ENCODE peak calls at places on chromosomes 5 and 9, in four cellular contexts. W is mesendoderm, J is trophoblast cell, F is H1. V is an unnamed sample.
A peak's percentile ranks its signal among the peaks of the same experiment; 100 is the strongest.

GRCh38 chr5:180027449-180028089 is 44.0 kb downstream of the RNF130 start:
- DNase-seq in F (no peak), W (no peak), J (no peak), V (no peak)

GRCh38 chr5:10352404-10353240 is 873 bp upstream of the MARCHF6 start:
- DNase-seq in W (peak; percentile 75), J (peak; percentile 53), F (no peak), V (no peak)

GRCh38 chr5:164958688-164959087 is 1453.3 kb downstream of the MAT2B start:
- DNase-seq in J (no peak), F (no peak), W (no peak), V (no peak)

GRCh38 chr9:123262338-123262737 is 6.0 kb downstream of the STRBP start:
- DNase-seq in J (peak; percentile 54), W (no peak), F (no peak), V (no peak)

GRCh38 chr9:126591083-126591482 is 22.6 kb upstream of the LMX1B start:
- DNase-seq in W (peak; percentile 61), F (no peak), J (no peak), V (no peak)

GRCh38 chr9:122453677-122454135 is 24.0 kb downstream of the OR1J1 start:
- DNase-seq in F (no peak), W (no peak), J (no peak), V (no peak)

GRCh38 chr9:124208571-124208970 is 49.2 kb upstream of the NEK6 start:
- DNase-seq in W (no peak), J (no peak), F (no peak), V (no peak)

GRCh38 chr5:127826011-127826410 is 122.8 kb downstream of the CCDC192 start:
- DNase-seq in F (no peak), W (no peak), J (no peak), V (no peak)

GRCh38 chr9:108972186-108972585 is 38.0 kb downstream of the ABITRAM start:
- DNase-seq in F (no peak), J (no peak), W (no peak), V (no peak)

GRCh38 chr9:130770679-130771442 is 64.2 kb upstream of the ABL1 start:
- DNase-seq in J (peak; percentile 78), F (no peak), W (peak; percentile 75), V (no peak)

GRCh38 chr5:159324986-159325385 is 5.3 kb downstream of the IL12B start:
- DNase-seq in J (no peak), W (no peak), F (no peak), V (no peak)

GRCh38 chr5:139863855-139864558 is 68.4 kb downstream of the PSD2 start:
- DNase-seq in J (peak; percentile 72), W (peak; percentile 65), F (no peak), V (peak; percentile 70)

GRCh38 chr9:111659706-111660105 is 1.7 kb upstream of the GNG10 start:
- DNase-seq in J (no peak), F (no peak), W (no peak), V (no peak)

GRCh38 chr9:128333368-128333969 is 6.9 kb upstream of the SLC27A4 start:
- DNase-seq in J (no peak), W (no peak), F (no peak), V (no peak)

GRCh38 chr5:141512390-141513020 is 23.6 kb downstream of the PCDHGC5 start:
- DNase-seq in F (peak; percentile 93), J (peak; percentile 89), W (peak; percentile 97), V (peak; percentile 97)

GRCh38 chr5:80055491-80056170 is 20.5 kb downstream of the THBS4 start:
- DNase-seq in J (peak; percentile 3), W (peak; percentile 16), F (peak; percentile 9), V (peak; percentile 68)

GRCh38 chr5:32625106-32625505 is 39.7 kb downstream of the SUB1 start:
- DNase-seq in J (no peak), F (no peak), W (no peak), V (no peak)

GRCh38 chr9:78644359-78644758 is 347.4 kb downstream of the PSAT1 start:
- DNase-seq in J (no peak), W (no peak), F (no peak), V (no peak)

GRCh38 chr5:150613991-150614650 is 26.3 kb upstream of the SYNPO start:
- DNase-seq in W (no peak), J (no peak), F (no peak), V (no peak)

GRCh38 chr5:168438349-168438748 is 47.9 kb upstream of the RARS1 start:
- DNase-seq in F (no peak), W (no peak), J (no peak), V (no peak)

GRCh38 chr5:91955610-91956009 is 572.5 kb upstream of the ARRDC3 start:
- DNase-seq in F (no peak), J (no peak), W (peak; percentile 43), V (no peak)

GRCh38 chr9:115642285-115642684 is 511.3 kb upstream of the PAPPA start:
- DNase-seq in F (no peak), J (no peak), W (no peak), V (no peak)

GRCh38 chr5:58184910-58185309 is 275.0 kb downstream of the PLK2 start:
- DNase-seq in F (no peak), J (peak; percentile 29), W (no peak), V (no peak)

GRCh38 chr9:69076550-69076949 is 41.0 kb downstream of the FXN start:
- DNase-seq in J (no peak), F (no peak), W (no peak), V (no peak)

GRCh38 chr9:91207889-91208651 is 153.6 kb downstream of the AUH start:
- DNase-seq in J (peak; percentile 74), W (no peak), F (no peak), V (no peak)

GRCh38 chr5:3352711-3353110 is 242.9 kb upstream of the IRX1 start:
- DNase-seq in F (no peak), W (no peak), J (no peak), V (peak; percentile 11)

GRCh38 chr9:114154597-114155102 is 687 bp upstream of the COL27A1 start:
- DNase-seq in F (no peak), J (no peak), W (no peak), V (no peak)

GRCh38 chr5:43553381-43553780 is 3.5 kb downstream of the PAIP1 start:
- DNase-seq in F (no peak), W (peak; percentile 60), J (no peak), V (no peak)

GRCh38 chr5:43556857-43557593 is at the start of gene PAIP1:
- DNase-seq in F (no peak), W (peak; percentile 94), J (peak; percentile 94), V (peak; percentile 81)

GRCh38 chr5:43560128-43560527 is 3.3 kb upstream of the PAIP1 start:
- DNase-seq in W (no peak), J (no peak), F (no peak), V (no peak)

GRCh38 chr5:43554497-43554896 is 2.4 kb downstream of the PAIP1 start:
- DNase-seq in F (no peak), J (no peak), W (no peak), V (no peak)

DNA sequence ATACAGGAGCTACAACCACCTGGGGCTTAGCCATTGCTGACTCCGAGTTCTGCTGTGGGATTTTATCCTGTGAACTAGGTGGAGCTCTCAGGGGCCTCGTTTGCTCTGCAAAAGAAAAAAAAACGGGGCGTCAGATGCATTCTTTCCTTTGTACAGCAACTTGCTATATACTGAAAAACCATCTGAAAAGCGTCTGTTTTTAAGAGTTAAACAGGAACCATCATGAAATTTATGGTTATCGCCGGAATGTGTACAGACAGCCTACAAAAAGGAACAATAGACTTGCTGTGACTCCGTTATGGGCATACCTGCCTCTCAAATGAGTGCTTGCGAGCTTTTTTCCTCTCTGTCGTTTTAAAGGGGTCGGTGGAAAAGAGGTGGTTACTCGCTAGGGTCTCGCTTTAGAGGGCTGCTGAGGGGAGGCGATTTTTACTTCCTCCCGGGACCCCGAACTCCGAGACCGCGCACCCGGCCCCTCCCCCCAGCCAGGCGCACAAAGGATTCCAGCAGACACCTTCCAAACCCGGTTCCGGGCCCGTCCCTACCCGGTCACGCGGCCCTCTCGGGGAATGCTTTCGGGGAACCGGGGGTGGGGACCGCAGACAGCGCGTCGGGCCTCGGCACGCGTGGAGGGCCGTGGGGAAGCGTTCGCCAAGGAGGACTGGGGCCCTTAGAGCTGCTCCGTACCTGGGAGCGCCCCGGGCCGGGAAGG is 826 bp downstream of the PAIP1 start:
- DNase-seq in F (no peak), J (peak; percentile 35), W (peak; percentile 75), V (peak; percentile 68)
- H3K4ac ChIP-seq in F (peak overlapping the region; percentile 36), J (peak overlapping the region; percentile 100), W (peak overlapping the region; percentile 95), V (peak overlapping the region; percentile 99)

DNA sequence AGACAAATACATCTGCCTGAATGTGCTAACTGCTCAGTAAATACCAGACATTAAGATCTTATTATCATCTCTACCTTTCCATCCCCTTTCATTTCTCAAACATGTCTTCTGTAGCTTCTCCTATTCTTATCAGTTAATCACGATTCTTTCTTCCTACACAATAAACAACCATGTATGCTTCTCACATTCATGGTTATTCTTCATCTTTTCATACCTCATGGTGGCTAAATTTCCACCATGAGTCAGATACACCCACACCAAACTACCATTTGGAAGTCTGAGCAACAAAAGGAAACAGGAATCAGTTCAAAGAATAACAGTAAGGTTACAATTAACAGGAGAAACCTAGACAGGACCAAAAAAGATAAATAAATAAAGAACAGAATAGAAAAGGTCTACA is 7.7 kb downstream of the ZNF622 start:
- DNase-seq in J (peak; percentile 9), W (no peak), F (no peak), V (no peak)
- H3K79me2 ChIP-seq in J (no peaks in the 10 kb centered on the region), W (peaks cover 5% of the 10 kb centered on the region), F (peaks cover 17% of the 10 kb centered on the region), V (no peaks in the 10 kb centered on the region)

DNA sequence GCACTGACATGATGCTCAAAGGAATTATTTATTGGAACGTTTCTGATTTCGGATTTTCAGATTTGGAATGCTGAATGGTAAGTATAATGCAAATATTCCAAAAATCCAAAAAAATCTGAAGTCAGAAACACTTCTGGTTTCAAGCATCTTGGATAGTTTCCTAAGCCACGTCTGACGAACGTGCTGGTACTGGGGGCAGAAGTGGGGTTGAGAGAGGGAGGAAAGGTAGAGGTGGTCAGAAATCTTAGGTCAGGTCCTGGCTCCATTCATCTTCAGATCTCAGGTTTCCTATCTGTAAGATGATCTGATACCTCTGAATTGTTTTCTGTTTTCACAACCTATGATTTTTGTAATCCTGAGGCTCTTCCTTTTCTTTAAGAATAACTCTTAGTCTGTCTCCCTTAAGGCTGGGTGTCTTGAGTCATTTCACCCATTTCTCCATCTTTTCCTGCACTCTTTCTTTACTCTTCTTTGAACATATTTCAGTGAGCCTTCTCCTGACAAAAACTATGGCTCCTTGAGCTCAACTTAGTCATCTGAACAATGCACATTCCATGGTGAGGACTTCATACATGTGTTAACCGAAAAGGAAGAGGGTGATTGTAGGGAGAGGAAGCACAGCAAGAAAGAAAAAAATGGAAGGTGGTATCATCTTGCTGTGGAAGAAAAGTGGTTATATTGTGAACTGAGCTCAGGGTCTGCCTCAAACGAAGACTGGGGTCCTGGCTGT is 3.3 kb downstream of the SGCD start:
- DNase-seq in W (no peak), F (no peak), J (peak; percentile 63), V (no peak)
- H3K4ac ChIP-seq in W (no peak overlapping the region), F (no peak overlapping the region), J (no peak overlapping the region), V (no peak overlapping the region)

GRCh38 chr5:65718576-65719310 is 3.2 kb downstream of the SGTB start:
- DNase-seq in W (no peak), J (no peak), F (no peak), V (no peak)
- H3K79me2 ChIP-seq in W (peaks cover 8% of the 10 kb centered on the region), J (peaks cover 11% of the 10 kb centered on the region), F (peaks cover 15% of the 10 kb centered on the region), V (peaks cover 2% of the 10 kb centered on the region)

GRCh38 chr5:169655353-169655752 is 18.3 kb downstream of the DOCK2 start:
- DNase-seq in J (no peak), F (no peak), W (no peak), V (no peak)
- H3K4ac ChIP-seq in J (no peak overlapping the region), F (no peak overlapping the region), W (no peak overlapping the region), V (no peak overlapping the region)

V was measured in H9.